ENCODE peak calls at places on chromosomes 16 and 17, in ten cellular contexts. V is fibroblast of lung, F is T-helper 1 cell, I is SHP77, Z is B cell, S is tibial nerve, O is adrenal gland, D is hippocampal formation, H is AG09319, W is H54. G is an unnamed sample.

GRCh38 chr17:76690596-76691280 is 20.0 kb downstream of the MXRA7 start:
- DNase-seq in V (no peak), F (no peak), I (no peak), Z (no peak), S (no peak), O (no peak), D (no peak), H (no peak), W (no peak), G (no peak)

GRCh38 chr16:70342016-70342415 is 4.7 kb upstream of the DDX19A start:
- DNase-seq in V (no peak), F (no peak), I (no peak), Z (no peak), S (no peak), O (no peak), D (no peak), H (no peak), W (no peak), G (no peak)

GRCh38 chr17:32494621-32495346 is 8.0 kb downstream of the CDK5R1 start:
- DNase-seq in V (no peak), F (no peak), I (no peak), Z (no peak), S (no peak), O (no peak), D (no peak), H (no peak), W (peak), G (no peak)

GRCh38 chr16:71792176-71792575 is 16.5 kb downstream of the AP1G1 start:
- DNase-seq in V (no peak), F (no peak), I (no peak), Z (no peak), S (no peak), O (no peak), D (no peak), H (no peak), W (no peak), G (no peak)

GRCh38 chr16:2811703-2812471 is 5.2 kb upstream of the PRSS21 start:
- DNase-seq in V (no peak), F (no peak), I (no peak), Z (no peak), S (no peak), O (no peak), D (no peak), H (no peak), W (peak), G (no peak)

GRCh38 chr17:56762988-56763387 is 70.7 kb downstream of the C17orf67 start:
- DNase-seq in V (no peak), F (peak), I (no peak), Z (no peak), S (no peak), O (no peak), D (no peak), H (no peak), W (no peak), G (no peak)

GRCh38 chr17:34511265-34511664 is 68.1 kb upstream of the TMEM132E start:
- DNase-seq in V (no peak), F (no peak), I (no peak), Z (no peak), S (no peak), O (no peak), D (no peak), H (no peak), W (no peak), G (no peak)

GRCh38 chr17:79729761-79730160 is 982 bp upstream of the ENPP7 start:
- DNase-seq in V (no peak), F (no peak), I (no peak), Z (no peak), S (no peak), O (no peak), D (no peak), H (no peak), W (no peak), G (no peak)

GRCh38 chr17:67448449-67448848 is 71.4 kb downstream of the PITPNC1 start:
- DNase-seq in V (no peak), F (no peak), I (no peak), Z (no peak), S (no peak), O (no peak), D (no peak), H (no peak), W (no peak), G (no peak)

GRCh38 chr17:45996282-45996937 is 2.6 kb upstream of the STH start:
- DNase-seq in V (no peak), F (no peak), I (no peak), Z (no peak), S (no peak), O (no peak), D (no peak), H (no peak), W (no peak), G (no peak)

GRCh38 chr17:3732171-3732570 is 8.5 kb downstream of the HASPIN start:
- DNase-seq in V (peak), F (no peak), I (no peak), Z (peak), S (no peak), O (no peak), D (no peak), H (no peak), W (no peak), G (no peak)

GRCh38 chr16:82219298-82219697 is 49.3 kb upstream of the MPHOSPH6 start:
- DNase-seq in V (no peak), F (no peak), I (no peak), Z (no peak), S (no peak), O (no peak), D (no peak), H (no peak), W (no peak), G (no peak)

GRCh38 chr17:82031303-82031884 is at the start of gene RAC3:
- DNase-seq in V (peak), F (no peak), I (no peak), Z (no peak), S (no peak), O (no peak), D (no peak), H (no peak), W (peak), G (no peak)

GRCh38 chr16:31458073-31458834 is 1.0 kb upstream of the ARMC5 start:
- DNase-seq in V (no peak), F (peak), I (peak), Z (peak), S (no peak), O (no peak), D (peak), H (no peak), W (no peak), G (peak)

GRCh38 chr17:66829386-66829864 is 5.5 kb upstream of the CACNG5 start:
- DNase-seq in V (peak), F (no peak), I (no peak), Z (no peak), S (no peak), O (peak), D (no peak), H (peak), W (peak), G (peak)

GRCh38 chr17:7993972-7994589 is 8.3 kb upstream of the GUCY2D start:
- DNase-seq in V (no peak), F (no peak), I (no peak), Z (no peak), S (no peak), O (no peak), D (no peak), H (no peak), W (no peak), G (no peak)

GRCh38 chr16:67541391-67542263 is 13.0 kb downstream of the RIPOR1 start:
- DNase-seq in V (no peak), F (no peak), I (peak), Z (peak), S (no peak), O (no peak), D (no peak), H (no peak), W (no peak), G (peak)

GRCh38 chr17:2897605-2898004 is 101.4 kb downstream of the RAP1GAP2 start:
- DNase-seq in V (no peak), F (no peak), I (no peak), Z (no peak), S (no peak), O (no peak), D (no peak), H (no peak), W (no peak), G (no peak)

GRCh38 chr17:75909051-75909811 is 4.5 kb upstream of the MRPL38 start:
- DNase-seq in V (no peak), F (no peak), I (peak), Z (no peak), S (no peak), O (no peak), D (no peak), H (no peak), W (no peak), G (no peak)

GRCh38 chr17:62692721-62693431 is 65.4 kb downstream of the MRC2 start:
- DNase-seq in V (peak), F (no peak), I (no peak), Z (no peak), S (no peak), O (no peak), D (no peak), H (no peak), W (peak), G (no peak)

GRCh38 chr16:67166035-67166882 is 1.7 kb downstream of the HSF4 start:
- DNase-seq in V (no peak), F (no peak), I (no peak), Z (no peak), S (no peak), O (no peak), D (no peak), H (no peak), W (no peak), G (no peak)

GRCh38 chr17:6510321-6511023 is 45.9 kb downstream of the PITPNM3 start:
- DNase-seq in V (no peak), F (no peak), I (no peak), Z (no peak), S (no peak), O (no peak), D (no peak), H (no peak), W (peak), G (peak)

GRCh38 chr17:37405955-37406634 is 541 bp downstream of the ACACA start:
- DNase-seq in V (no peak), F (no peak), I (no peak), Z (no peak), S (no peak), O (no peak), D (no peak), H (no peak), W (no peak), G (peak)

GRCh38 chr17:12098568-12098967 is 77.9 kb downstream of the MAP2K4 start:
- DNase-seq in V (no peak), F (no peak), I (no peak), Z (peak), S (no peak), O (no peak), D (no peak), H (no peak), W (no peak), G (no peak)

GRCh38 chr17:12415031-12415430 is 250.7 kb upstream of the MYOCD start:
- DNase-seq in V (peak), F (no peak), I (no peak), Z (no peak), S (no peak), O (no peak), D (no peak), H (no peak), W (no peak), G (no peak)

GRCh38 chr16:14129502-14129901 is 58.4 kb downstream of the MRTFB start:
- DNase-seq in V (no peak), F (no peak), I (no peak), Z (no peak), S (no peak), O (no peak), D (no peak), H (no peak), W (no peak), G (no peak)

GRCh38 chr17:8537734-8538133 is 92.8 kb downstream of the MYH10 start:
- DNase-seq in V (no peak), F (no peak), I (no peak), Z (no peak), S (no peak), O (no peak), D (no peak), H (no peak), W (no peak), G (no peak)

GRCh38 chr17:65297916-65298315 is 160.7 kb downstream of the RGS9 start:
- DNase-seq in V (no peak), F (no peak), I (no peak), Z (no peak), S (no peak), O (no peak), D (no peak), H (no peak), W (no peak), G (no peak)

GRCh38 chr16:83095926-83096692 is 469.3 kb downstream of the CDH13 start:
- DNase-seq in V (peak), F (no peak), I (no peak), Z (no peak), S (no peak), O (no peak), D (no peak), H (no peak), W (peak), G (peak)

GRCh38 chr16:57175896-57176295 is 9.9 kb downstream of the PSME3IP1 start:
- DNase-seq in V (no peak), F (no peak), I (no peak), Z (no peak), S (no peak), O (no peak), D (no peak), H (no peak), W (no peak), G (peak)

G was measured in renal cortical epithelial cell.